ENCODE peak calls at places on chromosomes 11 and 22, in six cellular contexts. One of them, this sample, is unnamed.

GRCh38 chr22:22060200-22061084 is 77.9 kb upstream of the TOP3B start:
- DNase-seq in caudate nucleus: peak; percentile 7
- DNase-seq in CD8-positive, alpha-beta T cell: no peak
- DNase-seq in effector memory CD4-positive, alpha-beta T cell: no peak
- DNase-seq in endothelial cell of umbilical vein: peak; percentile 20
- DNase-seq in sigmoid colon: peak; percentile 68
- DNase-seq in this sample: no peak

GRCh38 chr22:47627561-47628253 is 865.3 kb downstream of the TBC1D22A start:
- DNase-seq in CD8-positive, alpha-beta T cell: no peak
- DNase-seq in endothelial cell of umbilical vein: no peak
- DNase-seq in effector memory CD4-positive, alpha-beta T cell: no peak
- DNase-seq in sigmoid colon: no peak
- DNase-seq in caudate nucleus: no peak
- DNase-seq in this sample: no peak

GRCh38 chr22:42644422-42645340 is 4.3 kb upstream of the ATP5MGL start:
- DNase-seq in caudate nucleus: no peak
- DNase-seq in effector memory CD4-positive, alpha-beta T cell: no peak
- DNase-seq in endothelial cell of umbilical vein: peak; percentile 75
- DNase-seq in CD8-positive, alpha-beta T cell: no peak
- DNase-seq in sigmoid colon: peak; percentile 87
- DNase-seq in this sample: no peak

GRCh38 chr11:12123799-12124198 is 13.4 kb downstream of the MICAL2 start:
- DNase-seq in effector memory CD4-positive, alpha-beta T cell: no peak
- DNase-seq in caudate nucleus: no peak
- DNase-seq in sigmoid colon: no peak
- DNase-seq in endothelial cell of umbilical vein: no peak
- DNase-seq in CD8-positive, alpha-beta T cell: no peak
- DNase-seq in this sample: no peak

GRCh38 chr11:60957188-60957587 is 5.2 kb upstream of the SLC15A3 start:
- DNase-seq in effector memory CD4-positive, alpha-beta T cell: no peak
- DNase-seq in CD8-positive, alpha-beta T cell: no peak
- DNase-seq in endothelial cell of umbilical vein: no peak
- DNase-seq in caudate nucleus: no peak
- DNase-seq in sigmoid colon: no peak
- DNase-seq in this sample: no peak

GRCh38 chr11:102603576-102603975 is 21.6 kb downstream of the MMP20 start:
- DNase-seq in caudate nucleus: no peak
- DNase-seq in endothelial cell of umbilical vein: no peak
- DNase-seq in CD8-positive, alpha-beta T cell: no peak
- DNase-seq in effector memory CD4-positive, alpha-beta T cell: no peak
- DNase-seq in sigmoid colon: no peak
- DNase-seq in this sample: no peak

GRCh38 chr11:47201015-47201414 is 13.8 kb upstream of the DDB2 start:
- DNase-seq in CD8-positive, alpha-beta T cell: no peak
- DNase-seq in caudate nucleus: no peak
- DNase-seq in effector memory CD4-positive, alpha-beta T cell: no peak
- DNase-seq in sigmoid colon: no peak
- DNase-seq in endothelial cell of umbilical vein: no peak
- DNase-seq in this sample: no peak

GRCh38 chr11:119347242-119347641 is 737 bp upstream of the MFRP start:
- DNase-seq in CD8-positive, alpha-beta T cell: no peak
- DNase-seq in effector memory CD4-positive, alpha-beta T cell: no peak
- DNase-seq in caudate nucleus: no peak
- DNase-seq in sigmoid colon: no peak
- DNase-seq in endothelial cell of umbilical vein: no peak
- DNase-seq in this sample: no peak

GRCh38 chr22:20135265-20135664 is 3.7 kb downstream of the ZDHHC8 start:
- DNase-seq in sigmoid colon: no peak
- DNase-seq in CD8-positive, alpha-beta T cell: no peak
- DNase-seq in endothelial cell of umbilical vein: no peak
- DNase-seq in effector memory CD4-positive, alpha-beta T cell: no peak
- DNase-seq in caudate nucleus: no peak
- DNase-seq in this sample: no peak

GRCh38 chr11:26231252-26231661 is 100.7 kb upstream of the ANO3 start:
- DNase-seq in caudate nucleus: no peak
- DNase-seq in CD8-positive, alpha-beta T cell: no peak
- DNase-seq in effector memory CD4-positive, alpha-beta T cell: no peak
- DNase-seq in sigmoid colon: no peak
- DNase-seq in endothelial cell of umbilical vein: peak; percentile 76
- DNase-seq in this sample: no peak

GRCh38 chr11:134047586-134047999 is 21.3 kb upstream of the JAM3 start:
- DNase-seq in endothelial cell of umbilical vein: no peak
- DNase-seq in CD8-positive, alpha-beta T cell: no peak
- DNase-seq in sigmoid colon: peak; percentile 95
- DNase-seq in effector memory CD4-positive, alpha-beta T cell: no peak
- DNase-seq in caudate nucleus: peak; percentile 66
- DNase-seq in this sample: peak; percentile 96

GRCh38 chr11:82776377-82776776 is 42.7 kb upstream of the FAM181B start:
- DNase-seq in CD8-positive, alpha-beta T cell: no peak
- DNase-seq in sigmoid colon: no peak
- DNase-seq in endothelial cell of umbilical vein: no peak
- DNase-seq in caudate nucleus: no peak
- DNase-seq in effector memory CD4-positive, alpha-beta T cell: no peak
- DNase-seq in this sample: no peak

GRCh38 chr22:37627545-37627944 is 11.9 kb upstream of the SH3BP1 start:
- DNase-seq in CD8-positive, alpha-beta T cell: peak; percentile 84
- DNase-seq in caudate nucleus: no peak
- DNase-seq in sigmoid colon: no peak
- DNase-seq in effector memory CD4-positive, alpha-beta T cell: no peak
- DNase-seq in endothelial cell of umbilical vein: no peak
- DNase-seq in this sample: no peak

GRCh38 chr22:37626556-37627075 is 12.9 kb upstream of the SH3BP1 start:
- DNase-seq in caudate nucleus: no peak
- DNase-seq in effector memory CD4-positive, alpha-beta T cell: no peak
- DNase-seq in CD8-positive, alpha-beta T cell: no peak
- DNase-seq in sigmoid colon: no peak
- DNase-seq in endothelial cell of umbilical vein: no peak
- DNase-seq in this sample: no peak

GRCh38 chr22:37626144-37626543 is 13.3 kb upstream of the SH3BP1 start:
- DNase-seq in caudate nucleus: no peak
- DNase-seq in effector memory CD4-positive, alpha-beta T cell: no peak
- DNase-seq in sigmoid colon: peak; percentile 98
- DNase-seq in endothelial cell of umbilical vein: no peak
- DNase-seq in CD8-positive, alpha-beta T cell: no peak
- DNase-seq in this sample: no peak

GRCh38 chr22:37625737-37626136 is 13.7 kb upstream of the SH3BP1 start:
- DNase-seq in effector memory CD4-positive, alpha-beta T cell: no peak
- DNase-seq in CD8-positive, alpha-beta T cell: no peak
- DNase-seq in endothelial cell of umbilical vein: no peak
- DNase-seq in sigmoid colon: no peak
- DNase-seq in caudate nucleus: no peak
- DNase-seq in this sample: no peak

GRCh38 chr22:37627091-37627490 is 12.4 kb upstream of the SH3BP1 start:
- DNase-seq in caudate nucleus: no peak
- DNase-seq in effector memory CD4-positive, alpha-beta T cell: no peak
- DNase-seq in endothelial cell of umbilical vein: no peak
- DNase-seq in sigmoid colon: no peak
- DNase-seq in CD8-positive, alpha-beta T cell: no peak
- DNase-seq in this sample: no peak
- H3K27ac ChIP-seq in caudate nucleus: peak overlapping the region; percentile 73
- H3K27ac ChIP-seq in effector memory CD4-positive, alpha-beta T cell: peak overlapping the region; percentile 59
- H3K27ac ChIP-seq in endothelial cell of umbilical vein: no peak overlapping the region
- H3K27ac ChIP-seq in sigmoid colon: peak overlapping the region; percentile 82
- H3K27ac ChIP-seq in CD8-positive, alpha-beta T cell: peak overlapping the region; percentile 43
- H3K27ac ChIP-seq in this sample: peak overlapping the region; percentile 2

DNA sequence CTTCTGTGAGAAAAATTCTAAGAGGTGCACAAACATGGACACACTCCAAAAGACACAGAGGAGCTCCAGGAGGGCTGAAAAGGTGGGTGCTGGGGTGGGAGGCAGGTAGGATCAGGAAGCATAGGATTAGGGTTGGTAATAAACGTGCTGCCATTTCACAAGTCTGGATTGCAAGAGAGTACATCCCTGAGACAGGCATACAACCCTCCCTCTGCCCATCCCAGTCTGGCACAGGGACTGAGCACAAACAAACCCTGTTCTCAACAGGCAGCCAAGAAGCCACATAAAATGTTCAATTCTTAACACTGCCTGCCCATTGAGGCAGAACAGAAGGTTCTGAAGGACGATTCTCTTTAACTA is 18.5 kb downstream of the SLC35F2 start:
- DNase-seq in effector memory CD4-positive, alpha-beta T cell: no peak
- DNase-seq in caudate nucleus: no peak
- DNase-seq in endothelial cell of umbilical vein: no peak
- DNase-seq in sigmoid colon: no peak
- DNase-seq in CD8-positive, alpha-beta T cell: no peak
- DNase-seq in this sample: no peak
- H3K27ac ChIP-seq in effector memory CD4-positive, alpha-beta T cell: no peak overlapping the region
- H3K27ac ChIP-seq in caudate nucleus: peak overlapping the region; percentile 82
- H3K27ac ChIP-seq in endothelial cell of umbilical vein: peak overlapping the region; percentile 91
- H3K27ac ChIP-seq in sigmoid colon: peak overlapping the region; percentile 73
- H3K27ac ChIP-seq in CD8-positive, alpha-beta T cell: no peak overlapping the region
- H3K27ac ChIP-seq in this sample: peak overlapping the region; percentile 85

DNA sequence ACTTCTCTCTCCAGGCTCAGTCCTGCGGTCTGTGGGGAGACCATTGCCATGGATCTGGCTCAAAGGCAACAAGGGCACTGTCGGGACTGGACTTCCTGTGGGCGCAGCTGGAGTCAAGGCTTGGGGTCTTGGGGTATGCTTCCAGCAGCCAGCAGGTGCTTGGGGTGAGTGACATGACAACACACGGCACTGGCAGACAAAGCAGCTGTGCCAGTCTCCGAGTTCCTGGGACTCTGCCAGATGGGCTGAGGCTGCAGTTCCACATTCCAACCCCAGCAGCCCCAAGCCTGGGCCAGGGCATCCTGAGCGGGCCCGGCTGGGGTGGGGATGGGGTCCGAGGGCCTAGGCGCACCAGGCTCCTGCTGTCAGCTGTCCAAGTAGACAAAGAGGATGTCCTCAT is 12.3 kb downstream of the GUCD1 start:
- DNase-seq in CD8-positive, alpha-beta T cell: no peak
- DNase-seq in caudate nucleus: no peak
- DNase-seq in sigmoid colon: no peak
- DNase-seq in effector memory CD4-positive, alpha-beta T cell: no peak
- DNase-seq in endothelial cell of umbilical vein: no peak
- DNase-seq in this sample: no peak
- H3K27ac ChIP-seq in CD8-positive, alpha-beta T cell: no peak overlapping the region
- H3K27ac ChIP-seq in caudate nucleus: no peak overlapping the region
- H3K27ac ChIP-seq in sigmoid colon: no peak overlapping the region
- H3K27ac ChIP-seq in effector memory CD4-positive, alpha-beta T cell: no peak overlapping the region
- H3K27ac ChIP-seq in endothelial cell of umbilical vein: no peak overlapping the region
- H3K27ac ChIP-seq in this sample: peak overlapping the region; percentile 36

DNA sequence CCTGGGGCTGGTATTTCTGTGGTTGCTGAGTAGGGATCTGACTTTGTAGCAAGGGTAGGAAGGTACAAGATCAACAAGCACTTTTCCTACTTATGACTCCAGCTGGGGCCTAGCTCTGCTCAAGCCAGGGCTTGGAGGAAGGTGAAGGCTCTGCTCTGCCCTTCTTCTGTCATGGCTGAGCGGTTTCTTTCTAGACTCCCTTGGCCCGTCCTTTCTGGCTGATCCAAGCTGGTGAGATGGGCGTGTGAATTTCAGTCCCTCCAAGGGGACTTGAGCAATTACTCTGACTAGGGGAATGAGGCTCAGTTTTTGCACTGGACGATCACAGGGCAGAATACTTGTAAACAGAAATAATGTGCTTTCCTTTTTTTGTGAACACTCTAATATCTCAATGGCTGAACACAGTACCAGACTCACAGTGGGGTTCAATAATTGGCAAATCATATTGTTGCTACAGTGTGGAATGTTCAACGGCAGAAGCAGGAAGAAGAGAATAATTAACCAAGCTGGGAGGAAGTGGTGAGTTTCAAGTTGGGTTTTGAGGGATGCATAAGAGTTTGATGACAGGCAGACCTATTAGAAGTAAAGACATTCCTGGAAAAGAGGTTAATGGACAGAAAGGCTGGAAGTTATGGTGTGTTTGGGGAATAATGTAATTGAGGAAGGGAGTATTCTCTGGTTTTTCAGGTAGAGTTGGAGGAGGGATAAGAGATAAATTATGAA is 507.6 kb downstream of the MIAT start:
- DNase-seq in caudate nucleus: no peak
- DNase-seq in endothelial cell of umbilical vein: no peak
- DNase-seq in CD8-positive, alpha-beta T cell: no peak
- DNase-seq in effector memory CD4-positive, alpha-beta T cell: no peak
- DNase-seq in sigmoid colon: no peak
- DNase-seq in this sample: no peak
- H3K27ac ChIP-seq in caudate nucleus: no peak overlapping the region
- H3K27ac ChIP-seq in endothelial cell of umbilical vein: no peak overlapping the region
- H3K27ac ChIP-seq in CD8-positive, alpha-beta T cell: no peak overlapping the region
- H3K27ac ChIP-seq in effector memory CD4-positive, alpha-beta T cell: no peak overlapping the region
- H3K27ac ChIP-seq in sigmoid colon: no peak overlapping the region
- H3K27ac ChIP-seq in this sample: no peak overlapping the region

GRCh38 chr11:70108250-70108649 is 30.1 kb downstream of the ANO1 start:
- DNase-seq in sigmoid colon: peak; percentile 89
- DNase-seq in CD8-positive, alpha-beta T cell: no peak
- DNase-seq in endothelial cell of umbilical vein: no peak
- DNase-seq in caudate nucleus: no peak
- DNase-seq in effector memory CD4-positive, alpha-beta T cell: no peak
- DNase-seq in this sample: no peak
- H3K27ac ChIP-seq in sigmoid colon: peak overlapping the region; percentile 80
- H3K27ac ChIP-seq in CD8-positive, alpha-beta T cell: no peak overlapping the region
- H3K27ac ChIP-seq in endothelial cell of umbilical vein: no peak overlapping the region
- H3K27ac ChIP-seq in caudate nucleus: no peak overlapping the region
- H3K27ac ChIP-seq in effector memory CD4-positive, alpha-beta T cell: no peak overlapping the region
- H3K27ac ChIP-seq in this sample: peak overlapping the region; percentile 41

GRCh38 chr11:36035454-36035853 is 91.6 kb downstream of the LDLRAD3 start:
- DNase-seq in sigmoid colon: no peak
- DNase-seq in effector memory CD4-positive, alpha-beta T cell: no peak
- DNase-seq in CD8-positive, alpha-beta T cell: no peak
- DNase-seq in endothelial cell of umbilical vein: no peak
- DNase-seq in caudate nucleus: no peak
- DNase-seq in this sample: no peak

GRCh38 chr11:36033936-36034335 is 90.1 kb downstream of the LDLRAD3 start:
- DNase-seq in caudate nucleus: no peak
- DNase-seq in endothelial cell of umbilical vein: no peak
- DNase-seq in CD8-positive, alpha-beta T cell: no peak
- DNase-seq in sigmoid colon: no peak
- DNase-seq in effector memory CD4-positive, alpha-beta T cell: no peak
- DNase-seq in this sample: no peak

GRCh38 chr11:36035999-36036398 is 92.1 kb downstream of the LDLRAD3 start:
- DNase-seq in endothelial cell of umbilical vein: no peak
- DNase-seq in CD8-positive, alpha-beta T cell: no peak
- DNase-seq in effector memory CD4-positive, alpha-beta T cell: no peak
- DNase-seq in caudate nucleus: no peak
- DNase-seq in sigmoid colon: no peak
- DNase-seq in this sample: no peak

GRCh38 chr11:36033082-36033751 is 89.4 kb downstream of the LDLRAD3 start:
- DNase-seq in CD8-positive, alpha-beta T cell: no peak
- DNase-seq in endothelial cell of umbilical vein: no peak
- DNase-seq in sigmoid colon: no peak
- DNase-seq in effector memory CD4-positive, alpha-beta T cell: no peak
- DNase-seq in caudate nucleus: no peak
- DNase-seq in this sample: no peak

DNA sequence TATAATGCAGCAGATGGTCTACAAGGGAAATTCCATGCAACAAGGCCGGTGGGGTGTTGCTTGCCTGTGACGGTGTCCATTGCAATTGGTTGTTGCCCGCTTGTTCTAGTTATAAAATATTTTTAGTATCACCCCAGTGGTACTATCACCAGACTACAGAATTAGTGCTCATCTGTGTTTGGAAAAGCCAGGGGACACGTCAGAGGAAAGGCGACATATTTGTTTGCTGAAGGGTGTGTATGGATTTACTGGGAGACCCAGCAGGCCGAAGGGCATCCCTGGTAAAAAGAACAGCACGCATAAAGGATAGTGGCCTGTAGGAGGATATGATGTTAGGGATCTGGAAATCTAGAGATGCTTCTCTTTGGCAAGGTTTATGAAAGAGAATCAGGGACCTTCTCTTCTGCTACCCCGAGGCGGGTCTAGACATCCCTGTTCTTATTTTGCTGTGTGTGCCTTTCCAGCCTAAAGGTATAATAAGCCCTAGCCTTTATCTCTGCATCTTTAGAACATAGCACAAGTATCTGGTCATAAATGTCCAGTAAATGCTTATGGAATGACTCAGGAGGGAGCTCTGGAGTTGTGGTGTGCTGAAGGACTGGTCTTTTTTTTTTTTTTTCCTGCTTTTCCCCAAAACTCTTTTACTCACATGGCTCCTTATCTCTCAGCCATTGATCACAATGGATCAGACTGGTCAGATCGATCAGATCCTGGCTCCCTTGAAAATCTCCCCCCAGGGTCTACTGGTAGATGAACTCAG is 90.9 kb downstream of the LDLRAD3 start:
- DNase-seq in CD8-positive, alpha-beta T cell: no peak
- DNase-seq in caudate nucleus: no peak
- DNase-seq in effector memory CD4-positive, alpha-beta T cell: no peak
- DNase-seq in endothelial cell of umbilical vein: peak; percentile 17
- DNase-seq in sigmoid colon: no peak
- DNase-seq in this sample: no peak
- H3K27ac ChIP-seq in CD8-positive, alpha-beta T cell: no peak overlapping the region
- H3K27ac ChIP-seq in caudate nucleus: no peak overlapping the region
- H3K27ac ChIP-seq in effector memory CD4-positive, alpha-beta T cell: no peak overlapping the region
- H3K27ac ChIP-seq in endothelial cell of umbilical vein: no peak overlapping the region
- H3K27ac ChIP-seq in sigmoid colon: no peak overlapping the region
- H3K27ac ChIP-seq in this sample: no peak overlapping the region

This sample was measured in coronary artery.